ENCODE peak calls at places on chromosome X, in five cellular contexts. N is ovary; M is small intestine; K is stomach; P is CD8-positive, alpha-beta memory T cell. H is an unnamed sample. For H3K4me1, the result is how much of the 10 kb centered on the place peaks cover.

GRCh38 chrX:8724176-8724757 is 7.7 kb downstream of the ANOS1 start:
- DNase-seq in N (no peak), M (no peak), K (no peak), P (no peak), H (no peak)

GRCh38 chrX:39854772-39855747 is 242.7 kb downstream of the BCOR start:
- DNase-seq in N (no peak), M (peak), K (no peak), P (peak), H (peak)

GRCh38 chrX:18994713-18995112 is 10.8 kb upstream of the PHKA2 start:
- DNase-seq in N (no peak), M (no peak), K (no peak), P (no peak), H (no peak)

GRCh38 chrX:149037301-149037700 is 467.8 kb downstream of the IDS start:
- DNase-seq in N (no peak), M (no peak), K (no peak), P (no peak), H (no peak)

GRCh38 chrX:70554081-70554480 is 109.4 kb downstream of the DLG3 start:
- DNase-seq in N (no peak), M (peak), K (no peak), P (no peak), H (no peak)

GRCh38 chrX:123884809-123885408 is 25.1 kb downstream of the XIAP start:
- DNase-seq in N (peak), M (peak), K (no peak), P (no peak), H (peak)

GRCh38 chrX:102808336-102808735 is 87.8 kb downstream of the GPRASP3 start:
- DNase-seq in N (no peak), M (no peak), K (no peak), P (no peak), H (no peak)

GRCh38 chrX:129836827-129837226 is 6.9 kb downstream of the ZDHHC9 start:
- DNase-seq in N (no peak), M (no peak), K (no peak), P (no peak), H (no peak)

GRCh38 chrX:41108684-41109205 is 23.5 kb downstream of the USP9X start:
- DNase-seq in N (no peak), M (no peak), K (no peak), P (no peak), H (no peak)

GRCh38 chrX:149185087-149185486 is 320.0 kb downstream of the IDS start:
- DNase-seq in N (no peak), M (no peak), K (no peak), P (no peak), H (no peak)

GRCh38 chrX:15301924-15302323 is 13.5 kb downstream of the ASB11 start:
- DNase-seq in N (no peak), M (peak), K (no peak), P (no peak), H (no peak)

GRCh38 chrX:70454441-70455365 is 10.1 kb downstream of the DLG3 start:
- DNase-seq in N (peak), M (peak), K (peak), P (peak), H (peak)

GRCh38 chrX:24969812-24970211 is 46.0 kb downstream of the ARX start:
- DNase-seq in N (no peak), M (no peak), K (no peak), P (no peak), H (no peak)

GRCh38 chrX:54495814-54496516 is at the start of gene FGD1:
- DNase-seq in N (peak), M (peak), K (peak), P (peak), H (peak)

GRCh38 chrX:72048515-72049455 is 82.9 kb downstream of the RTL5 start:
- DNase-seq in N (no peak), M (peak), K (no peak), P (no peak), H (no peak)

GRCh38 chrX:10177620-10178019 is 20.8 kb downstream of the CLCN4 start:
- DNase-seq in N (no peak), M (no peak), K (no peak), P (no peak), H (no peak)

GRCh38 chrX:2841511-2841910 is 12.8 kb downstream of the GYG2 start:
- DNase-seq in N (no peak), M (no peak), K (no peak), P (no peak), H (no peak)

GRCh38 chrX:40171513-40172168 is 73.9 kb upstream of the BCOR start:
- DNase-seq in N (peak), M (no peak), K (no peak), P (peak), H (peak)

GRCh38 chrX:703466-704210 is 73.0 kb downstream of the SHOX start:
- DNase-seq in N (no peak), M (no peak), K (no peak), P (no peak), H (no peak)

GRCh38 chrX:134537179-134537945 is 77.4 kb downstream of the HPRT1 start:
- DNase-seq in N (no peak), M (peak), K (no peak), P (no peak), H (no peak)

GRCh38 chrX:72169008-72169728 is 12.4 kb upstream of the PIN4 start:
- DNase-seq in N (no peak), M (peak), K (no peak), P (no peak), H (no peak)

GRCh38 chrX:93673869-93674271 is at the start of gene FAM133A:
- DNase-seq in N (no peak), M (no peak), K (no peak), P (no peak), H (no peak)

GRCh38 chrX:133364201-133364600 is 51.1 kb downstream of the GPC4 start:
- DNase-seq in N (no peak), M (no peak), K (no peak), P (no peak), H (no peak)

GRCh38 chrX:20124964-20125363 is 8.3 kb upstream of the MAP7D2 start:
- DNase-seq in N (no peak), M (no peak), K (no peak), P (no peak), H (no peak)

GRCh38 chrX:101057095-101057714 is 5.3 kb upstream of the TRMT2B start:
- DNase-seq in N (no peak), M (no peak), K (no peak), P (no peak), H (peak)

GRCh38 chrX:102599950-102600579 is 750 bp downstream of the ARMCX5 start:
- DNase-seq in N (no peak), M (peak), K (no peak), P (no peak), H (no peak)

GRCh38 chrX:20382518-20383291 is 116.0 kb upstream of the RPS6KA3 start:
- DNase-seq in N (no peak), M (peak), K (no peak), P (no peak), H (no peak)

GRCh38 chrX:106954041-106954440 is 33.8 kb downstream of the CLDN2 start:
- DNase-seq in N (no peak), M (no peak), K (no peak), P (no peak), H (no peak)

GRCh38 chrX:145405012-145405411 is 157.7 kb downstream of the SPANXN1 start:
- DNase-seq in N (no peak), M (peak), K (no peak), P (no peak), H (peak)

GRCh38 chrX:136121788-136122187 is 25.5 kb upstream of the FHL1 start:
- DNase-seq in N (no peak), M (no peak), K (no peak), P (no peak), H (no peak)

GRCh38 chrX:24294619-24295018 is 19.2 kb downstream of the SUPT20HL2 start:
- DNase-seq in N (peak), M (no peak), K (no peak), P (no peak), H (peak)

GRCh38 chrX:7073336-7073735 is 74.2 kb upstream of the STS start:
- DNase-seq in N (no peak), M (no peak), K (no peak), P (no peak), H (no peak)

GRCh38 chrX:7074135-7074907 is 73.2 kb upstream of the STS start:
- DNase-seq in N (no peak), M (peak), K (peak), P (no peak), H (no peak)

GRCh38 chrX:7072856-7073255 is 74.7 kb upstream of the STS start:
- DNase-seq in N (no peak), M (no peak), K (no peak), P (no peak), H (no peak)

GRCh38 chrX:7076245-7076661 is 71.3 kb upstream of the STS start:
- DNase-seq in N (no peak), M (no peak), K (no peak), P (no peak), H (no peak)

GRCh38 chrX:7074908-7075204 is 72.7 kb upstream of the STS start:
- DNase-seq in N (no peak), M (no peak), K (no peak), P (no peak), H (no peak)
- H3K4me1 ChIP-seq in N (under half), M (under half), K (under half), P (under half), H (under half)

GRCh38 chrX:11465648-11466411 is 172.6 kb downstream of the AMELX start:
- DNase-seq in N (no peak), M (no peak), K (no peak), P (no peak), H (no peak)
- H3K4me1 ChIP-seq in N (under half), M (under half), K (under half), P (under half), H (under half)

GRCh38 chrX:140503230-140503585 is 1.7 kb downstream of the SOX3 start:
- DNase-seq in N (no peak), M (no peak), K (no peak), P (no peak), H (no peak)

GRCh38 chrX:140501321-140501720 is 3.5 kb downstream of the SOX3 start:
- DNase-seq in N (no peak), M (no peak), K (no peak), P (no peak), H (no peak)

GRCh38 chrX:140503714-140504351 is 1.0 kb downstream of the SOX3 start:
- DNase-seq in N (no peak), M (no peak), K (no peak), P (no peak), H (no peak)

GRCh38 chrX:140501940-140502468 is 2.9 kb downstream of the SOX3 start:
- DNase-seq in N (no peak), M (no peak), K (no peak), P (no peak), H (no peak)

GRCh38 chrX:140502491-140503229 is 2.2 kb downstream of the SOX3 start:
- DNase-seq in N (no peak), M (no peak), K (no peak), P (no peak), H (no peak)
- H3K4me1 ChIP-seq in N (under half), M (under half), K (under half), P (under half), H (under half)

DNA sequence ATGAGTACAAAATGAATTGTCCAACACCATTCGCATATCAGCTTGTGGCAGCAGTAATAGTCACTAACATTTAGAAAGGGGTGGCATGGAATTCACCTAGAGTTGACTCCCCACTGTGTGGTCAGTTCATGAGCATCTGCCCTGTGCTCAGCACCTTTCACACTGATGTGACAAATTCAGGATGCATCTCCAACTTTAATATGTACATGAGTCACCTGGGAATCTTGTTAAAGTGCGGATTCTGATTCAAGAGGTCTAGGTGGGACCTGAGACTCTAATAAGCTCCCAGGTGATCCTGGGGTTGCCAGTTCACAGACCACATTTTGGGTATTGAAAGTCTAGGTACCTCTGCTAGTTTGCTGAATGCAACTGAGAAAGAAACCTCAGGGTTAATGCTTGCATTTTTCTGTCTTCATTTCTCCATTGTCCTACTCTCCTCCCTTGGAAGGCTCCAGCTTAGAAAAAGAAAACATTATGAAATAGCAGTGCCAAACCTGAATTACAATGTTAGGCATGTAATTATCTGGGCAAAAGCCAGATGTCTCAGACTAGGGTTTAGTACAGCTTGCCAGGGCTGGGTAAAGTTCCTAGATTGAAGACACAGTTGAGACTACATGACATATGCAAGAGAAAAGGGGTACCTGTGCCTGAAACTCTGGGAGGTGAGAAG is 32.7 kb downstream of the TMSB4X start:
- DNase-seq in N (no peak), M (no peak), K (no peak), P (no peak), H (no peak)
- H3K4me1 ChIP-seq in N (under half), M (under half), K (under half), P (half or more), H (half or more)

DNA sequence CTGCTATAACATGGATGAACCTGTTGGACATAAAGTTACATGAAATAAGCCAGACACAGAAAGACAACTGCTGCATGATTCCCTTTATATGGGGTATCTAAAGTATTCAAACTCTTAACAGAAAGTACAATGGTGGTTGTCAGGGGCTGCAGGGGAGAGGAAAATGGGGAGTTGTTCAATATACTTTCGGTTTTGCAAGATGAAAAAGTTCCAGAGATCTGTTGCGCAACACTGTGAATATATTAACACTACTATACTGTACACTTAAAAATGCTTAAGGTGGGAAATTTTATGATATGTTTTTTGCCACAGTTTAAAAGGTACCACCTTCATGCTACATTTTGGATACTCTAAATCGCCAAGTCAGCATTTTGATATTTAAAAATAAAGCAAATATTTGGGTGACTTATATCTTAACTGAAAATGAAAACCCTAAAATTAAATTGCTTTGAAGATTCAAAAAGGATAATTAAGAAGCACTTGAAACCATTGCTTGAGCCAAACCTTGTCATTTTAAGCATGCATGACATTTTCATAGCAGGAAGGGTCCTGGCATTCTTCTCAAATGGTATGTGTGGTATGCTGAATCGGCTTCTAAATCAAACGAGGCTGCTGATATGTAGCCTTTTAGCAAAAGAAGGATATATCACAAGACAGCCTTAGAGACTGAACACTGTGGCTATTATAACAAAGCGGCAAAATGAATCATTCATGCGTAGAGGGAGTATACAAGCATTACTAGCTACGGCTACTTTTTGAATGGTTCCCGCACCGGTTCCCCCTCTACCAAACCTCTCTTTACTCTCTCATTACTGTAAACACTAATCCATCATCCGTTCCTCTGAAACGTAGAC is 607.1 kb upstream of the DIPK2B start:
- DNase-seq in N (no peak), M (peak), K (no peak), P (no peak), H (no peak)
- H3K4me1 ChIP-seq in N (under half), M (under half), K (under half), P (under half), H (under half)

DNA sequence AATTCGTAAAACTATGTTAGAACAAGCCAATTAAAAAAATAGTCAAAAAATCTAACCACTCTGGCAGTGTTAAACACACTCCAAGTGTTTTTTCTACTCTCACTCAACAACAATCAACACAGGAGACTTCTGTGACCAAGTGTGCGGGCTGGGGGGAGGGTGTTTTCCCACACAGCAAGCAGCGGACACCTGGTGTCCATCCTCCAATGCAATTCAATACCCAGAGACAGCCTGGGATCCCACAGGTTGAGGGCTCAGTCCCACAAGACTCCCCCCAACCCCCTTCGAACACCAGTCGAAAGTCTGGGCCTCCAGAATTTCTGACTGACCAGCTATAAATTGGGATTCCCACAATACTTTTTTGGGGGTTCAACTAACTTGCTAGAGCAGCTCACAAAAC is 8.3 kb upstream of the PIM2 start:
- DNase-seq in N (no peak), M (no peak), K (no peak), P (no peak), H (no peak)
- H3K4me1 ChIP-seq in N (under half), M (under half), K (under half), P (under half), H (under half)

DNA sequence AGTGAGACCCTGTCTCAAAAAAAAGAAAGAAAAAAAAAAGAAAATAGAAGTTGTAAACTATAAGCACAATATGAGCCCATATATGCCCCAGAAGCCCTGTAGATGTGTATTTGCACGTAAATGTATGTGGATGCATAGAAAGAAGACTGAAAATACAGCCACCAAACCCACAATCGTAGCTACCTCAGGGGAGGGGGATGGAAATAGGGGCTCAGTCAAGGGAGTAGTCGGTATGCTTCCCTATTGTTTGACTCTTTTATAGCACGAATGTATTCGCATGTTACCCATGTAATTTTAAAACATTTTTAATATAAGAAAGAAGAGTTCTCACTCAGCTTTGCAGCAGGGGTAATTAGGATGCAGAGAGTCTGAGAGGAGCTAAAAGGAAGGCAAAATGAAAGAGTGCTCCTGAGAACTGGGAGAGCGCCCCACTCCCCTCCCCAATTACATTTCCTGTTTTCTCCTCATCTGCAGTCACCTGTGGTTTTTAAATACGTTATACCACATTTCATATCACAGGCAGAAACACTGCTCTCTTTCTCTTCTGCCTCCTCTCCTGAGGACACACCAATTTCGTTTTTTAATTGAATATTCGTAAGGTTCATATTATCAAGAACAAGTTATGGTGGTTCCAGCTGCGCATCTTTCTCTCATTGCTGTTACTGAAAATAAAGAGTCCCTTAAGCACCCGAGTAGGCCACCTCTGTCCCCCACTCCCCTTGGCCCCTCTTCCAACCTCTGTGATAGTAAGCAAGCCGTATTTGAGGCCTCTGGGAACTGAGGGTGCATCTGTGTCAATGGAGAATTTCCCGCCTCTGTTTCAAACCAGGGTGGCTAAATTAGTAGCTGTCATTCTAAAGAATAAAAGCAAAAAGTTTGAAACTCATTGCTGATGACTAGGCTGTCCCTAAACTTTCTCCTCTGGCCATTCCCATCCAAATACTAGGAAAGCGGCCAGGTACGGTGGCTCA is 10.7 kb downstream of the SEPTIN6 start:
- DNase-seq in N (no peak), M (peak), K (no peak), P (no peak), H (peak)
- H3K4me1 ChIP-seq in N (under half), M (under half), K (under half), P (half or more), H (half or more)

H was measured in OCI-LY7.